ENCODE peak calls at places on chromosomes 13 and 19, in six cellular contexts. One of them, this sample, is unnamed.

GRCh38 chr13:72849571-72849970 is 67.6 kb downstream of the PIBF1 start:
- DNase-seq in stimulated activated CD8-positive, alpha-beta memory T cell treated with anti-CD3 and anti-CD28 coated beads, Interleukin-2, amount 100 ng/mL, for 48 hours: no peak
- DNase-seq in NCI-H2171: no peak
- DNase-seq in mucosa of descending colon: no peak
- DNase-seq in activated gamma-delta T cell: no peak
- DNase-seq in OCI-LY7: no peak
- DNase-seq in this sample: no peak

GRCh38 chr19:48442116-48443035 is 3.4 kb upstream of the GRWD1 start:
- DNase-seq in stimulated activated CD8-positive, alpha-beta memory T cell treated with anti-CD3 and anti-CD28 coated beads, Interleukin-2, amount 100 ng/mL, for 48 hours: no peak
- DNase-seq in NCI-H2171: no peak
- DNase-seq in mucosa of descending colon: no peak
- DNase-seq in activated gamma-delta T cell: no peak
- DNase-seq in OCI-LY7: no peak
- DNase-seq in this sample: no peak

GRCh38 chr19:46296722-46297431 is at the start of gene HIF3A:
- DNase-seq in stimulated activated CD8-positive, alpha-beta memory T cell treated with anti-CD3 and anti-CD28 coated beads, Interleukin-2, amount 100 ng/mL, for 48 hours: no peak
- DNase-seq in NCI-H2171: peak; percentile 39
- DNase-seq in mucosa of descending colon: peak; percentile 81
- DNase-seq in activated gamma-delta T cell: no peak
- DNase-seq in OCI-LY7: no peak
- DNase-seq in this sample: no peak

GRCh38 chr19:17542042-17542441 is 13.4 kb upstream of the COLGALT1 start:
- DNase-seq in stimulated activated CD8-positive, alpha-beta memory T cell treated with anti-CD3 and anti-CD28 coated beads, Interleukin-2, amount 100 ng/mL, for 48 hours: no peak
- DNase-seq in NCI-H2171: no peak
- DNase-seq in mucosa of descending colon: no peak
- DNase-seq in activated gamma-delta T cell: no peak
- DNase-seq in OCI-LY7: no peak
- DNase-seq in this sample: no peak

GRCh38 chr19:1251233-1251502 is 2.8 kb downstream of the MIDN start:
- DNase-seq in stimulated activated CD8-positive, alpha-beta memory T cell treated with anti-CD3 and anti-CD28 coated beads, Interleukin-2, amount 100 ng/mL, for 48 hours: no peak
- DNase-seq in NCI-H2171: peak; percentile 43
- DNase-seq in mucosa of descending colon: no peak
- DNase-seq in activated gamma-delta T cell: no peak
- DNase-seq in OCI-LY7: no peak
- DNase-seq in this sample: no peak

GRCh38 chr19:3243851-3244700 is 19.6 kb downstream of the CELF5 start:
- DNase-seq in stimulated activated CD8-positive, alpha-beta memory T cell treated with anti-CD3 and anti-CD28 coated beads, Interleukin-2, amount 100 ng/mL, for 48 hours: peak; percentile 34
- DNase-seq in NCI-H2171: no peak
- DNase-seq in mucosa of descending colon: peak; percentile 58
- DNase-seq in activated gamma-delta T cell: no peak
- DNase-seq in OCI-LY7: peak; percentile 37
- DNase-seq in this sample: no peak

GRCh38 chr19:16573925-16574324 is 1.7 kb upstream of the SLC35E1 start:
- DNase-seq in stimulated activated CD8-positive, alpha-beta memory T cell treated with anti-CD3 and anti-CD28 coated beads, Interleukin-2, amount 100 ng/mL, for 48 hours: no peak
- DNase-seq in NCI-H2171: no peak
- DNase-seq in mucosa of descending colon: no peak
- DNase-seq in activated gamma-delta T cell: no peak
- DNase-seq in OCI-LY7: no peak
- DNase-seq in this sample: no peak

GRCh38 chr13:95608640-95609280 is 35.7 kb downstream of the DZIP1 start:
- DNase-seq in stimulated activated CD8-positive, alpha-beta memory T cell treated with anti-CD3 and anti-CD28 coated beads, Interleukin-2, amount 100 ng/mL, for 48 hours: no peak
- DNase-seq in NCI-H2171: no peak
- DNase-seq in mucosa of descending colon: no peak
- DNase-seq in activated gamma-delta T cell: no peak
- DNase-seq in OCI-LY7: no peak
- DNase-seq in this sample: no peak

GRCh38 chr13:101204270-101205011 is 211.9 kb downstream of the NALCN start:
- DNase-seq in stimulated activated CD8-positive, alpha-beta memory T cell treated with anti-CD3 and anti-CD28 coated beads, Interleukin-2, amount 100 ng/mL, for 48 hours: no peak
- DNase-seq in NCI-H2171: no peak
- DNase-seq in mucosa of descending colon: no peak
- DNase-seq in activated gamma-delta T cell: no peak
- DNase-seq in OCI-LY7: no peak
- DNase-seq in this sample: no peak

GRCh38 chr13:30908416-30908980 is 2.4 kb downstream of the MEDAG start:
- DNase-seq in stimulated activated CD8-positive, alpha-beta memory T cell treated with anti-CD3 and anti-CD28 coated beads, Interleukin-2, amount 100 ng/mL, for 48 hours: no peak
- DNase-seq in NCI-H2171: no peak
- DNase-seq in mucosa of descending colon: no peak
- DNase-seq in activated gamma-delta T cell: no peak
- DNase-seq in OCI-LY7: no peak
- DNase-seq in this sample: no peak

GRCh38 chr19:27654266-27654990 is 1558.5 kb downstream of the UQCRFS1 start:
- DNase-seq in stimulated activated CD8-positive, alpha-beta memory T cell treated with anti-CD3 and anti-CD28 coated beads, Interleukin-2, amount 100 ng/mL, for 48 hours: no peak
- DNase-seq in NCI-H2171: no peak
- DNase-seq in mucosa of descending colon: no peak
- DNase-seq in activated gamma-delta T cell: no peak
- DNase-seq in OCI-LY7: no peak
- DNase-seq in this sample: no peak

GRCh38 chr19:722553-723101 is 13.9 kb downstream of the PALM start:
- DNase-seq in stimulated activated CD8-positive, alpha-beta memory T cell treated with anti-CD3 and anti-CD28 coated beads, Interleukin-2, amount 100 ng/mL, for 48 hours: no peak
- DNase-seq in NCI-H2171: no peak
- DNase-seq in mucosa of descending colon: no peak
- DNase-seq in activated gamma-delta T cell: no peak
- DNase-seq in OCI-LY7: peak; percentile 71
- DNase-seq in this sample: no peak

GRCh38 chr13:98739023-98739422 is 13.4 kb downstream of the SLC15A1 start:
- DNase-seq in stimulated activated CD8-positive, alpha-beta memory T cell treated with anti-CD3 and anti-CD28 coated beads, Interleukin-2, amount 100 ng/mL, for 48 hours: no peak
- DNase-seq in NCI-H2171: no peak
- DNase-seq in mucosa of descending colon: no peak
- DNase-seq in activated gamma-delta T cell: no peak
- DNase-seq in OCI-LY7: no peak
- DNase-seq in this sample: no peak

GRCh38 chr19:21668072-21668471 is 99.3 kb downstream of the ZNF100 start:
- DNase-seq in stimulated activated CD8-positive, alpha-beta memory T cell treated with anti-CD3 and anti-CD28 coated beads, Interleukin-2, amount 100 ng/mL, for 48 hours: no peak
- DNase-seq in NCI-H2171: no peak
- DNase-seq in mucosa of descending colon: no peak
- DNase-seq in activated gamma-delta T cell: no peak
- DNase-seq in OCI-LY7: no peak
- DNase-seq in this sample: no peak

GRCh38 chr13:73056054-73056962 is 2.5 kb upstream of the KLF5 start:
- DNase-seq in stimulated activated CD8-positive, alpha-beta memory T cell treated with anti-CD3 and anti-CD28 coated beads, Interleukin-2, amount 100 ng/mL, for 48 hours: no peak
- DNase-seq in NCI-H2171: no peak
- DNase-seq in mucosa of descending colon: no peak
- DNase-seq in activated gamma-delta T cell: no peak
- DNase-seq in OCI-LY7: no peak
- DNase-seq in this sample: no peak

This sample was measured in naive thymus-derived CD8-positive, alpha-beta T cell.